ENCODE peak calls at places on chromosomes 6 and 20, in four cellular contexts. One of them, this sample, is unnamed.

GRCh38 chr6:111478749-111479148 is 4.3 kb downstream of the REV3L start:
- DNase-seq in foreskin fibroblast: peak; percentile 71
- DNase-seq in stimulated activated CD4-positive, alpha-beta T cell treated with anti-CD3 and anti-CD28 coated beads, Interleukin-12 subunit alpha, Interleukin-12 subunit beta, amount 100 ng/mL, for 4 hours: no peak
- DNase-seq in fibroblast of mammary gland: peak; percentile 73
- DNase-seq in this sample: no peak

GRCh38 chr6:167778497-167779122 is 48.1 kb upstream of the AFDN start:
- DNase-seq in foreskin fibroblast: no peak
- DNase-seq in stimulated activated CD4-positive, alpha-beta T cell treated with anti-CD3 and anti-CD28 coated beads, Interleukin-12 subunit alpha, Interleukin-12 subunit beta, amount 100 ng/mL, for 4 hours: no peak
- DNase-seq in fibroblast of mammary gland: no peak
- DNase-seq in this sample: no peak

GRCh38 chr6:24504642-24505586 is 10.1 kb downstream of the ALDH5A1 start:
- DNase-seq in foreskin fibroblast: peak; percentile 21
- DNase-seq in stimulated activated CD4-positive, alpha-beta T cell treated with anti-CD3 and anti-CD28 coated beads, Interleukin-12 subunit alpha, Interleukin-12 subunit beta, amount 100 ng/mL, for 4 hours: no peak
- DNase-seq in fibroblast of mammary gland: no peak
- DNase-seq in this sample: no peak

GRCh38 chr6:169961772-169962561 is 210.5 kb downstream of the ERMARD start:
- DNase-seq in foreskin fibroblast: no peak
- DNase-seq in stimulated activated CD4-positive, alpha-beta T cell treated with anti-CD3 and anti-CD28 coated beads, Interleukin-12 subunit alpha, Interleukin-12 subunit beta, amount 100 ng/mL, for 4 hours: peak; percentile 18
- DNase-seq in fibroblast of mammary gland: no peak
- DNase-seq in this sample: no peak

GRCh38 chr6:133972388-133972787 is 19.4 kb downstream of the TBPL1 start:
- DNase-seq in foreskin fibroblast: no peak
- DNase-seq in stimulated activated CD4-positive, alpha-beta T cell treated with anti-CD3 and anti-CD28 coated beads, Interleukin-12 subunit alpha, Interleukin-12 subunit beta, amount 100 ng/mL, for 4 hours: no peak
- DNase-seq in fibroblast of mammary gland: no peak
- DNase-seq in this sample: no peak

GRCh38 chr20:47042464-47042863 is 147.8 kb downstream of the EYA2 start:
- DNase-seq in foreskin fibroblast: no peak
- DNase-seq in stimulated activated CD4-positive, alpha-beta T cell treated with anti-CD3 and anti-CD28 coated beads, Interleukin-12 subunit alpha, Interleukin-12 subunit beta, amount 100 ng/mL, for 4 hours: no peak
- DNase-seq in fibroblast of mammary gland: no peak
- DNase-seq in this sample: no peak

GRCh38 chr6:54094837-54095236 is 16.4 kb upstream of the MLIP start:
- DNase-seq in foreskin fibroblast: no peak
- DNase-seq in stimulated activated CD4-positive, alpha-beta T cell treated with anti-CD3 and anti-CD28 coated beads, Interleukin-12 subunit alpha, Interleukin-12 subunit beta, amount 100 ng/mL, for 4 hours: no peak
- DNase-seq in fibroblast of mammary gland: no peak
- DNase-seq in this sample: no peak

GRCh38 chr6:48775157-48775556 is 664.2 kb upstream of the PTCHD4 start:
- DNase-seq in foreskin fibroblast: peak; percentile 34
- DNase-seq in stimulated activated CD4-positive, alpha-beta T cell treated with anti-CD3 and anti-CD28 coated beads, Interleukin-12 subunit alpha, Interleukin-12 subunit beta, amount 100 ng/mL, for 4 hours: no peak
- DNase-seq in fibroblast of mammary gland: no peak
- DNase-seq in this sample: no peak

This sample was measured in GM12891.